ENCODE peak calls at places on chromosomes 6 and 20, in eight cellular contexts. U is uterus, K is stomach, O is transverse colon, G is endothelial cell of umbilical vein, N is esophagus squamous epithelium, L is prostate gland, F is sigmoid colon. J is an unnamed sample.

GRCh38 chr20:57659789-57660509 is 39.7 kb upstream of the ZBP1 start:
- DNase-seq in F (peak), U (peak), O (peak), L (peak), G (no peak), N (no peak), K (peak), J (no peak)

GRCh38 chr6:149236584-149236983 is 80.9 kb upstream of the TAB2 start:
- DNase-seq in L (no peak), F (no peak), U (no peak), G (peak), N (no peak), K (no peak), O (no peak), J (no peak)

GRCh38 chr6:93177918-93178317 is 241.4 kb downstream of the EPHA7 start:
- DNase-seq in U (no peak), L (no peak), O (no peak), G (no peak), F (no peak), K (no peak), N (no peak), J (no peak)

GRCh38 chr20:61712632-61713031 is 353.0 kb downstream of the TAF4 start:
- DNase-seq in U (no peak), K (no peak), O (no peak), N (no peak), F (no peak), G (no peak), L (no peak), J (no peak)

GRCh38 chr6:121453191-121453590 is 17.7 kb downstream of the GJA1 start:
- DNase-seq in U (no peak), N (no peak), G (peak), L (no peak), K (no peak), O (no peak), F (no peak), J (no peak)

GRCh38 chr20:58945967-58946631 is 35.0 kb upstream of the NELFCD start:
- DNase-seq in L (no peak), K (no peak), N (no peak), U (no peak), F (no peak), O (no peak), G (no peak), J (no peak)

GRCh38 chr20:20487811-20488210 is 119.9 kb downstream of the INSM1 start:
- DNase-seq in L (no peak), N (no peak), F (no peak), G (no peak), K (no peak), U (no peak), O (no peak), J (no peak)

GRCh38 chr6:100657678-100658330 is 193.1 kb upstream of the SIM1 start:
- DNase-seq in O (no peak), U (no peak), K (no peak), N (no peak), L (no peak), F (no peak), G (peak), J (no peak)

GRCh38 chr6:110328231-110328630 is 29.9 kb downstream of the METTL24 start:
- DNase-seq in K (no peak), O (no peak), G (no peak), L (no peak), U (no peak), F (no peak), N (no peak), J (no peak)

GRCh38 chr6:99308788-99309187 is 40.7 kb downstream of the FAXC start:
- DNase-seq in K (no peak), U (no peak), O (no peak), G (no peak), L (no peak), N (no peak), F (no peak), J (no peak)

GRCh38 chr6:149250982-149251381 is 66.5 kb upstream of the TAB2 start:
- DNase-seq in L (no peak), K (no peak), U (no peak), O (no peak), G (no peak), F (no peak), N (no peak), J (no peak)

GRCh38 chr6:151885234-151885633 is 77.8 kb downstream of the ESR1 start:
- DNase-seq in U (no peak), F (no peak), N (no peak), O (no peak), L (no peak), G (no peak), K (no peak), J (no peak)

GRCh38 chr6:117456998-117457397 is 25.5 kb upstream of the DCBLD1 start:
- DNase-seq in O (no peak), U (no peak), L (no peak), G (no peak), F (no peak), K (no peak), N (no peak), J (no peak)

GRCh38 chr20:61184194-61184593 is 67.9 kb upstream of the CDH4 start:
- DNase-seq in G (no peak), K (no peak), O (no peak), L (no peak), N (no peak), U (no peak), F (no peak), J (no peak)

GRCh38 chr20:46014517-46015396 is 6.0 kb downstream of the MMP9 start:
- DNase-seq in U (no peak), N (no peak), G (peak), L (no peak), K (no peak), F (no peak), O (no peak), J (peak)

GRCh38 chr6:33858804-33859203 is 55.0 kb upstream of the MLN start:
- DNase-seq in L (no peak), U (no peak), K (no peak), F (no peak), N (no peak), O (no peak), G (no peak), J (no peak)

GRCh38 chr6:10582774-10583508 is 61.8 kb downstream of the GCNT2 start:
- DNase-seq in N (no peak), U (no peak), K (peak), G (no peak), L (peak), O (no peak), F (no peak), J (peak)

GRCh38 chr6:45757443-45758121 is 258.1 kb downstream of the CLIC5 start:
- DNase-seq in K (no peak), N (no peak), U (no peak), G (no peak), O (no peak), L (no peak), F (no peak), J (no peak)

DNA sequence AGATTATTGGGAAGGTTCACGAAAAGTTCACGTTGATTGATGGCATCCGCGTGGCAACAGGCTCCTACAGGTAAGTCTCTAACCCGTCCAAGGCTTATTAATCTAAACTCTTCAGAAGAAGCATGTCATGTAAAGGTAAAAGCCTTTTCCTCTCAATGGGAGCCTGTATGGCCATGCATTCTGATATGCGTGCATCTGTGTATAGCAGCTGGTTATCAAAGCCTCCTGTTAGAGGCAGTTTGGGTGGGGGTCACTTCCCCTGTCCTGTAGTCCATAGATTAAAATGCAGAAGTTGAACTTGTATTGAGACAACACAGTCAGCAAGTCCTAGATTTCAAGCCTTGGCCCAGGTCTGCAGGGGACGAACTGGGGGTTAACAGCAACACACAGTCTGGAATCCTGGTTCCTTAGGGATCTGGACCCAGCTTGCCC is 14.2 kb upstream of the DHX35 start:
- DNase-seq in K (no peak), U (no peak), N (no peak), O (no peak), G (no peak), L (no peak), F (no peak), J (no peak)
- TF ChIP-seq POLR2A in K (no peak), U (no peak), N (no peak), O (no peak), G (no peak), L (no peak), F (no peak), J (peak)

DNA sequence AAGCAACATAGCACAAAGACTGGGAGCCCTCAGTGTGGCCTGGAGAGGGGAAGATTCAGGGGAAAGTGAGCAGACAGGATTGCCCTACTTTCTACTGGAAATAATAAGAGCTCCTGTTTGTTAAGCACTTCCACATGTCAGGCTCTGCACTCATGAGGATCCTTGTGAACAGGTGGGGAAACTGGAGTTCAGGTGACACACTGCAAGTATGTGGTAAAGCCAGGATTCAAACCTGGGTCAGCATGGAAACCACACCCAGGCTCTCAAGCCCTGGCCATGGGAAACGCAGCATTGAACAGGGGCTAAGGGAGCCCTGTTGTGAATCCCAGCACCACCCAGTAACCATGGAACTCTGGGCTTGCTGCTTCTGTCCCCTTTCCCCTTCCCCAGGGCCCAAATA is 42.8 kb upstream of the ID1 start:
- DNase-seq in N (no peak), G (no peak), L (no peak), K (no peak), F (no peak), O (no peak), U (no peak), J (no peak)
- TF ChIP-seq POLR2A in N (no peak), G (no peak), L (no peak), K (no peak), F (no peak), O (no peak), U (no peak), J (no peak)

DNA sequence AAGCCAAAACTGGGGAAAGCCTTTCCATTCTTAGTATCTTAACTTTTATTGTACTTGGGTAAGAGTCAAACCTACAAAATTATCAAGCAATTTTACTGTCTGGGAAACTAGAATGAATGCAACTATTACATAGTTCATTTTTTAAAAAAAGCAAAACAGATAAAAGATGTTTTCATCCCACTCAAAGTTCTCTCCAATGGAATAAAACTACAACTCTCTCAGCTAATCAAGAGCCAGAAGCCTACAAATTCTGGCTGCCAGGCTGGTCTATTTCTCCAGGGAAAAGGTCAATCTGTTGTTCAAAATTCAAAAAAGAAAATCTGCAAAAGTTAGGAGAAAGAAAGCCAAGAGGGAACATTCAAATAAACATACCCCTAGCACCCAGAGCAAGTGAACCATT is 56.2 kb downstream of the COL12A1 start:
- DNase-seq in K (no peak), F (no peak), L (no peak), O (no peak), N (no peak), U (no peak), G (no peak), J (no peak)
- TF ChIP-seq POLR2A in K (no peak), F (no peak), L (no peak), O (no peak), N (no peak), U (no peak), G (no peak), J (no peak)

DNA sequence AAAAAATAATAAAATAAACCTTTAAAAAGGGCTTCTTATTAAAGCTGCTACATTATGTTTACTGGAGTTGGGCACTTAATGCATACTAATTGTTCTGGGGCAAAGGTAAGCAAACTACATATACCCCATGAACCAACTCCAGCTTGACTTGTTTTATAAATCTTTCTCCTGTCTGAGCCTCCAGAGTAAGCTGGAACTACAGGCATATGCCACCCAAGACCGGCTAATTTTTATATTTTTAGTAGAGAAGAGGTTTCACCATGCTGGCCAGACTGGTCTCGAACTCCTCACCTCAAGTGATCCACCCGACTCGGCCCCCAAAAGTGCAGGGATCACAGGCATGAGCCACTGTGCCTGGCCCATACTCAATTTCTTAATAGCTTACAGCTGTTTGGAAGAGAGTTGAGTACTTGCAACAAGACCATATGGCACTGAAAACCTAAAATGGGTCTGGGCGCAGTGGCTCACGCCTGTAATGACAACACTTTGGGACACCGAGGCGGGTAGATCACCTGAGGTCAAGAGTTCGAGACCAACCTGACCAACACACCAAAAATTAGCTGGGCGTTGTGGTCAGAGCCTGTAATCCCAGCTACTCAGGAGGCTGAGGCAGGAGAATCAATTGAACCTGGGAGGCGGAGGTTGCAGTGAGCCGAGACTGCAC is 19.9 kb downstream of the ROMO1 start:
- DNase-seq in U (no peak), O (no peak), G (no peak), F (no peak), L (no peak), N (no peak), K (no peak), J (no peak)
- TF ChIP-seq POLR2A in U (no peak), O (no peak), G (no peak), F (no peak), L (no peak), N (no peak), K (no peak), J (no peak)